ENCODE peak calls at places on chromosomes 7 and 10, in four cellular contexts. One of them, this sample, is unnamed.

GRCh38 chr10:131641231-131641630 is 259.6 kb upstream of the PPP2R2D start:
- DNase-seq in Panc1: no peak
- DNase-seq in CD8-positive, alpha-beta T cell: no peak
- DNase-seq in right atrium auricular region: no peak
- DNase-seq in this sample: no peak

GRCh38 chr7:103712991-103713778 is 267.2 kb upstream of the SLC26A5 start:
- DNase-seq in Panc1: no peak
- DNase-seq in CD8-positive, alpha-beta T cell: no peak
- DNase-seq in right atrium auricular region: no peak
- DNase-seq in this sample: no peak

GRCh38 chr10:43136995-43137700 is 1.1 kb upstream of the CSGALNACT2 start:
- DNase-seq in Panc1: no peak
- DNase-seq in CD8-positive, alpha-beta T cell: no peak
- DNase-seq in right atrium auricular region: no peak
- DNase-seq in this sample: no peak

GRCh38 chr7:73451780-73452398 is 18.3 kb downstream of the FZD9 start:
- DNase-seq in Panc1: peak; percentile 68
- DNase-seq in CD8-positive, alpha-beta T cell: peak; percentile 21
- DNase-seq in right atrium auricular region: no peak
- DNase-seq in this sample: no peak

GRCh38 chr10:71455035-71455434 is 58.3 kb downstream of the CDH23 start:
- DNase-seq in Panc1: no peak
- DNase-seq in CD8-positive, alpha-beta T cell: no peak
- DNase-seq in right atrium auricular region: no peak
- DNase-seq in this sample: no peak

GRCh38 chr10:80588506-80589020 is 50.9 kb downstream of the SH2D4B start:
- DNase-seq in Panc1: no peak
- DNase-seq in CD8-positive, alpha-beta T cell: no peak
- DNase-seq in right atrium auricular region: peak; percentile 7
- DNase-seq in this sample: peak; percentile 52

GRCh38 chr7:4049202-4049601 is 632.9 kb upstream of the FOXK1 start:
- DNase-seq in Panc1: no peak
- DNase-seq in CD8-positive, alpha-beta T cell: no peak
- DNase-seq in right atrium auricular region: peak; percentile 21
- DNase-seq in this sample: no peak

GRCh38 chr7:90621892-90622182 is 25.7 kb downstream of the CDK14 start:
- DNase-seq in Panc1: no peak
- DNase-seq in CD8-positive, alpha-beta T cell: no peak
- DNase-seq in right atrium auricular region: no peak
- DNase-seq in this sample: no peak

GRCh38 chr10:29482591-29483421 is 152.0 kb downstream of the SVIL start:
- DNase-seq in Panc1: no peak
- DNase-seq in CD8-positive, alpha-beta T cell: peak; percentile 20
- DNase-seq in right atrium auricular region: no peak
- DNase-seq in this sample: peak; percentile 51

GRCh38 chr7:75718390-75719031 is 20.2 kb downstream of the HIP1 start:
- DNase-seq in Panc1: no peak
- DNase-seq in CD8-positive, alpha-beta T cell: no peak
- DNase-seq in right atrium auricular region: no peak
- DNase-seq in this sample: no peak

GRCh38 chr7:77327067-77327931 is 88.8 kb downstream of the GSAP start:
- DNase-seq in Panc1: no peak
- DNase-seq in CD8-positive, alpha-beta T cell: no peak
- DNase-seq in right atrium auricular region: peak; percentile 70
- DNase-seq in this sample: no peak

GRCh38 chr7:155769701-155770100 is 42.6 kb downstream of the SHH start:
- DNase-seq in Panc1: no peak
- DNase-seq in CD8-positive, alpha-beta T cell: no peak
- DNase-seq in right atrium auricular region: no peak
- DNase-seq in this sample: no peak

GRCh38 chr10:116108106-116108505 is 164.9 kb downstream of the GFRA1 start:
- DNase-seq in Panc1: no peak
- DNase-seq in CD8-positive, alpha-beta T cell: no peak
- DNase-seq in right atrium auricular region: no peak
- DNase-seq in this sample: no peak

GRCh38 chr10:99337261-99337905 is 8.2 kb downstream of the CNNM1 start:
- DNase-seq in Panc1: no peak
- DNase-seq in CD8-positive, alpha-beta T cell: no peak
- DNase-seq in right atrium auricular region: no peak
- DNase-seq in this sample: no peak

GRCh38 chr10:86668297-86669165 is at the start of gene LDB3:
- DNase-seq in Panc1: no peak
- DNase-seq in CD8-positive, alpha-beta T cell: no peak
- DNase-seq in right atrium auricular region: peak; percentile 82
- DNase-seq in this sample: no peak

GRCh38 chr10:115082521-115082920 is 10.6 kb upstream of the ATRNL1 start:
- DNase-seq in Panc1: no peak
- DNase-seq in CD8-positive, alpha-beta T cell: no peak
- DNase-seq in right atrium auricular region: no peak
- DNase-seq in this sample: no peak

GRCh38 chr10:35642793-35643114 is 658 bp upstream of the FZD8 start:
- DNase-seq in Panc1: no peak
- DNase-seq in CD8-positive, alpha-beta T cell: no peak
- DNase-seq in right atrium auricular region: no peak
- DNase-seq in this sample: no peak

GRCh38 chr10:8315619-8316021 is 261.1 kb downstream of the GATA3 start:
- DNase-seq in Panc1: no peak
- DNase-seq in CD8-positive, alpha-beta T cell: no peak
- DNase-seq in right atrium auricular region: no peak
- DNase-seq in this sample: no peak

GRCh38 chr10:1608408-1609037 is 128.8 kb downstream of the ADARB2 start:
- DNase-seq in Panc1: no peak
- DNase-seq in CD8-positive, alpha-beta T cell: no peak
- DNase-seq in right atrium auricular region: no peak
- DNase-seq in this sample: no peak
- H3K27ac ChIP-seq in Panc1: no peak overlapping the region
- H3K27ac ChIP-seq in CD8-positive, alpha-beta T cell: no peak overlapping the region
- H3K27ac ChIP-seq in right atrium auricular region: no peak overlapping the region
- H3K27ac ChIP-seq in this sample: no peak overlapping the region

GRCh38 chr7:158819571-158820203 is 9.6 kb downstream of the ESYT2 start:
- DNase-seq in Panc1: no peak
- DNase-seq in CD8-positive, alpha-beta T cell: no peak
- DNase-seq in right atrium auricular region: no peak
- DNase-seq in this sample: no peak
- H3K4me3 ChIP-seq in Panc1: no peak overlapping the region
- H3K4me3 ChIP-seq in CD8-positive, alpha-beta T cell: no peak overlapping the region
- H3K4me3 ChIP-seq in right atrium auricular region: no peak overlapping the region
- H3K4me3 ChIP-seq in this sample: no peak overlapping the region

DNA sequence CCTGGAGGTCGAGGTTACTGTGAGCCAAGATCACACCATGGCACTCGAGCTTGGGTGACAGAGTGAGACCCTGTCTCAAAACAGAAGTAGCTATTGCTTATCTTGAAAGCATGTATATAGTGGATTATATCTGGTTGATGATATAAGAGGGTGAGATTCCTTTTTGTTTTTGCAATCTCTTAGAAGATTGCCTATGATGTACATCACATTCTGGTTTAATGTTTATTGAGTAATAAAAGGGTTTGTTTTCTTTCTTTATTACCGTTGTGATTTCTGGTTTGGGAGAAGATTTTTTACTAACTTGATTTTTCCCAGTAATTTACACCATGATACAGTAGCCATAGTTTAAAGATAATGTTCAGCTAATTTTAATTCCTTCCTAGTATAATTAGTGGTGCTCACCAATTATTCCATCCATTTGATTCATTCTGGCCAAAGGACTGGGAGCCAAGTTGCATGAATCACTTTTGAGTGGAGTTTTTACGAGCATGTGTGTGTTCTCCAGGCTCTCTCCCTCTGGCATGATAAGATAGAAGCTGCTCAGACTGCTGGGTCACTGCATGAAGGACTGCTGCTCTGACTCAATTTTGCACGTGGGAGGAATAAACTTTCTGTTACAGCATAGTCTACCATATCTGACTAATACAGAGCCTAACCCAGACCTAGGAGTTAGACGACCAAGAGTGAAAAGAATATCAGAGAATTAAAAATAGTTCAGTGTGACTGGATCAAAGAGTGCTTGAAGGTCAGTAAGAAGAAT is 13.5 kb upstream of the TSPAN13 start:
- DNase-seq in Panc1: peak; percentile 88
- DNase-seq in CD8-positive, alpha-beta T cell: no peak
- DNase-seq in right atrium auricular region: no peak
- DNase-seq in this sample: no peak
- H3K27ac ChIP-seq in Panc1: peak overlapping the region; percentile 2
- H3K27ac ChIP-seq in CD8-positive, alpha-beta T cell: no peak overlapping the region
- H3K27ac ChIP-seq in right atrium auricular region: peak overlapping the region; percentile 46
- H3K27ac ChIP-seq in this sample: no peak overlapping the region

GRCh38 chr10:127592586-127592985 is 43.5 kb downstream of the NPS start:
- DNase-seq in Panc1: no peak
- DNase-seq in CD8-positive, alpha-beta T cell: no peak
- DNase-seq in right atrium auricular region: no peak
- DNase-seq in this sample: no peak
- H3K4me3 ChIP-seq in Panc1: no peak overlapping the region
- H3K4me3 ChIP-seq in CD8-positive, alpha-beta T cell: no peak overlapping the region
- H3K4me3 ChIP-seq in right atrium auricular region: no peak overlapping the region
- H3K4me3 ChIP-seq in this sample: no peak overlapping the region

GRCh38 chr7:26858735-26859134 is 5.7 kb downstream of the SKAP2 start:
- DNase-seq in Panc1: no peak
- DNase-seq in CD8-positive, alpha-beta T cell: no peak
- DNase-seq in right atrium auricular region: no peak
- DNase-seq in this sample: no peak
- H3K27ac ChIP-seq in Panc1: peak overlapping the region; percentile 83
- H3K27ac ChIP-seq in CD8-positive, alpha-beta T cell: no peak overlapping the region
- H3K27ac ChIP-seq in right atrium auricular region: no peak overlapping the region
- H3K27ac ChIP-seq in this sample: no peak overlapping the region

GRCh38 chr7:2399848-2400587 is 3.4 kb upstream of the CHST12 start:
- DNase-seq in Panc1: peak; percentile 30
- DNase-seq in CD8-positive, alpha-beta T cell: no peak
- DNase-seq in right atrium auricular region: peak; percentile 90
- DNase-seq in this sample: peak; percentile 55
- H3K4me3 ChIP-seq in Panc1: no peak overlapping the region
- H3K4me3 ChIP-seq in CD8-positive, alpha-beta T cell: no peak overlapping the region
- H3K4me3 ChIP-seq in right atrium auricular region: no peak overlapping the region
- H3K4me3 ChIP-seq in this sample: no peak overlapping the region

GRCh38 chr10:5858811-5859210 is 30.9 kb downstream of the ANKRD16 start:
- DNase-seq in Panc1: no peak
- DNase-seq in CD8-positive, alpha-beta T cell: no peak
- DNase-seq in right atrium auricular region: no peak
- DNase-seq in this sample: no peak
- H3K27ac ChIP-seq in Panc1: no peak overlapping the region
- H3K27ac ChIP-seq in CD8-positive, alpha-beta T cell: no peak overlapping the region
- H3K27ac ChIP-seq in right atrium auricular region: no peak overlapping the region
- H3K27ac ChIP-seq in this sample: peak overlapping the region; percentile 93